ENCODE peak calls at places on chromosome 1, in eight cellular contexts. One of them, this sample, is unnamed.

GRCh38 chr1:234610061-234610581 is at the start of gene IRF2BP2:
- DNase-seq in occipital lobe: peak; percentile 70
- DNase-seq in GM04504: no peak
- DNase-seq in HEK293T: peak; percentile 89
- DNase-seq in psoas muscle: peak; percentile 90
- DNase-seq in cardiac muscle cell: peak; percentile 94
- DNase-seq in Right ventricle myocardium superior: peak; percentile 92
- DNase-seq in activated B cell treated with CpG ODN at 0.5 μM for 24 hours: peak; percentile 88
- DNase-seq in this sample: peak; percentile 86

GRCh38 chr1:55329091-55329490 is 113.9 kb upstream of the USP24 start:
- DNase-seq in GM04504: no peak
- DNase-seq in occipital lobe: no peak
- DNase-seq in psoas muscle: peak; percentile 57
- DNase-seq in activated B cell treated with CpG ODN at 0.5 μM for 24 hours: no peak
- DNase-seq in Right ventricle myocardium superior: peak; percentile 59
- DNase-seq in HEK293T: no peak
- DNase-seq in cardiac muscle cell: no peak
- DNase-seq in this sample: no peak

GRCh38 chr1:46134660-46135331 is 2.4 kb upstream of the PIK3R3 start:
- DNase-seq in HEK293T: no peak
- DNase-seq in occipital lobe: no peak
- DNase-seq in Right ventricle myocardium superior: no peak
- DNase-seq in GM04504: no peak
- DNase-seq in activated B cell treated with CpG ODN at 0.5 μM for 24 hours: no peak
- DNase-seq in cardiac muscle cell: no peak
- DNase-seq in psoas muscle: no peak
- DNase-seq in this sample: no peak

GRCh38 chr1:43747736-43748135 is 40.4 kb downstream of the ST3GAL3 start:
- DNase-seq in cardiac muscle cell: no peak
- DNase-seq in HEK293T: no peak
- DNase-seq in GM04504: no peak
- DNase-seq in psoas muscle: no peak
- DNase-seq in activated B cell treated with CpG ODN at 0.5 μM for 24 hours: no peak
- DNase-seq in occipital lobe: no peak
- DNase-seq in Right ventricle myocardium superior: no peak
- DNase-seq in this sample: no peak

GRCh38 chr1:168504064-168504837 is 39.5 kb downstream of the XCL2 start:
- DNase-seq in GM04504: peak; percentile 54
- DNase-seq in HEK293T: no peak
- DNase-seq in psoas muscle: peak; percentile 75
- DNase-seq in cardiac muscle cell: no peak
- DNase-seq in activated B cell treated with CpG ODN at 0.5 μM for 24 hours: no peak
- DNase-seq in occipital lobe: no peak
- DNase-seq in Right ventricle myocardium superior: peak; percentile 79
- DNase-seq in this sample: no peak

GRCh38 chr1:91511386-91511785 is 10.7 kb downstream of the CDC7 start:
- DNase-seq in HEK293T: peak; percentile 27
- DNase-seq in activated B cell treated with CpG ODN at 0.5 μM for 24 hours: no peak
- DNase-seq in psoas muscle: no peak
- DNase-seq in GM04504: no peak
- DNase-seq in cardiac muscle cell: peak; percentile 54
- DNase-seq in Right ventricle myocardium superior: no peak
- DNase-seq in occipital lobe: no peak
- DNase-seq in this sample: no peak

GRCh38 chr1:11979453-11979817 is 809 bp upstream of the MFN2 start:
- DNase-seq in HEK293T: no peak
- DNase-seq in activated B cell treated with CpG ODN at 0.5 μM for 24 hours: no peak
- DNase-seq in GM04504: peak; percentile 35
- DNase-seq in cardiac muscle cell: no peak
- DNase-seq in occipital lobe: no peak
- DNase-seq in psoas muscle: no peak
- DNase-seq in Right ventricle myocardium superior: no peak
- DNase-seq in this sample: no peak

GRCh38 chr1:226428348-226429050 is 20.6 kb upstream of the PARP1 start:
- DNase-seq in psoas muscle: no peak
- DNase-seq in activated B cell treated with CpG ODN at 0.5 μM for 24 hours: no peak
- DNase-seq in GM04504: no peak
- DNase-seq in HEK293T: no peak
- DNase-seq in Right ventricle myocardium superior: no peak
- DNase-seq in occipital lobe: no peak
- DNase-seq in cardiac muscle cell: no peak
- DNase-seq in this sample: no peak

GRCh38 chr1:23960291-23960718 is 677 bp downstream of the PNRC2 start:
- DNase-seq in occipital lobe: no peak
- DNase-seq in HEK293T: no peak
- DNase-seq in GM04504: no peak
- DNase-seq in Right ventricle myocardium superior: no peak
- DNase-seq in activated B cell treated with CpG ODN at 0.5 μM for 24 hours: no peak
- DNase-seq in psoas muscle: no peak
- DNase-seq in cardiac muscle cell: no peak
- DNase-seq in this sample: no peak

GRCh38 chr1:170619167-170620030 is 44.5 kb upstream of the PRRX1 start:
- DNase-seq in psoas muscle: no peak
- DNase-seq in GM04504: peak; percentile 24
- DNase-seq in cardiac muscle cell: no peak
- DNase-seq in Right ventricle myocardium superior: no peak
- DNase-seq in occipital lobe: peak; percentile 4
- DNase-seq in HEK293T: no peak
- DNase-seq in activated B cell treated with CpG ODN at 0.5 μM for 24 hours: no peak
- DNase-seq in this sample: no peak

GRCh38 chr1:68320349-68320748 is 88.0 kb upstream of the WLS start:
- DNase-seq in Right ventricle myocardium superior: no peak
- DNase-seq in GM04504: no peak
- DNase-seq in psoas muscle: no peak
- DNase-seq in cardiac muscle cell: no peak
- DNase-seq in activated B cell treated with CpG ODN at 0.5 μM for 24 hours: no peak
- DNase-seq in occipital lobe: no peak
- DNase-seq in HEK293T: no peak
- DNase-seq in this sample: no peak

GRCh38 chr1:183914283-183914682 is 109.4 kb downstream of the RGL1 start:
- DNase-seq in Right ventricle myocardium superior: no peak
- DNase-seq in HEK293T: no peak
- DNase-seq in psoas muscle: no peak
- DNase-seq in GM04504: peak; percentile 24
- DNase-seq in occipital lobe: no peak
- DNase-seq in cardiac muscle cell: peak; percentile 62
- DNase-seq in activated B cell treated with CpG ODN at 0.5 μM for 24 hours: no peak
- DNase-seq in this sample: no peak

GRCh38 chr1:44810101-44810761 is 1.9 kb downstream of the BTBD19 start:
- DNase-seq in activated B cell treated with CpG ODN at 0.5 μM for 24 hours: peak; percentile 61
- DNase-seq in Right ventricle myocardium superior: peak; percentile 85
- DNase-seq in HEK293T: no peak
- DNase-seq in psoas muscle: peak; percentile 80
- DNase-seq in cardiac muscle cell: no peak
- DNase-seq in occipital lobe: no peak
- DNase-seq in GM04504: no peak
- DNase-seq in this sample: no peak

GRCh38 chr1:38772026-38772425 is 87.5 kb downstream of the RRAGC start:
- DNase-seq in activated B cell treated with CpG ODN at 0.5 μM for 24 hours: no peak
- DNase-seq in Right ventricle myocardium superior: no peak
- DNase-seq in occipital lobe: no peak
- DNase-seq in cardiac muscle cell: no peak
- DNase-seq in GM04504: no peak
- DNase-seq in HEK293T: no peak
- DNase-seq in psoas muscle: no peak
- DNase-seq in this sample: no peak

GRCh38 chr1:15350151-15350550 is 59.5 kb upstream of the EFHD2 start:
- DNase-seq in Right ventricle myocardium superior: no peak
- DNase-seq in GM04504: no peak
- DNase-seq in cardiac muscle cell: no peak
- DNase-seq in occipital lobe: no peak
- DNase-seq in activated B cell treated with CpG ODN at 0.5 μM for 24 hours: no peak
- DNase-seq in HEK293T: no peak
- DNase-seq in psoas muscle: no peak
- DNase-seq in this sample: no peak

This sample was measured in natural killer cell treated with Interleukin-12 subunit alpha and Interleukin-12 subunit beta and Interleukin-15 and Interleukin-18, amount 100 ng/mL, for 72 hours.